ENCODE peak calls at places on chromosomes 3 and 15, in seven cellular contexts. Q is omental fat pad, C is AG10803, E is cardiac fibroblast, G is uterus, H is hepatocyte, M is heart left ventricle. B is an unnamed sample.

GRCh38 chr3:140942221-140943104 is 827 bp downstream of the SLC25A36 start:
- DNase-seq in M (peak; percentile 63), E (peak; percentile 66), C (peak; percentile 54), G (peak; percentile 36), H (peak; percentile 82), Q (peak; percentile 27), B (peak; percentile 53)

GRCh38 chr3:101638262-101638745 is 38.6 kb downstream of the ZBTB11 start:
- DNase-seq in M (no peak), Q (no peak), E (no peak), C (no peak), H (peak; percentile 31), G (no peak), B (no peak)

GRCh38 chr15:63308947-63309346 is 31.5 kb downstream of the APH1B start:
- DNase-seq in H (no peak), C (no peak), G (no peak), E (peak; percentile 29), M (no peak), Q (no peak), B (no peak)

GRCh38 chr15:96339662-96340347 is 9.3 kb downstream of the NR2F2 start:
- DNase-seq in C (no peak), M (no peak), H (no peak), Q (no peak), E (peak; percentile 35), G (no peak), B (no peak)

GRCh38 chr15:76337739-76338554 is 1.4 kb downstream of the ISL2 start:
- DNase-seq in H (no peak), Q (no peak), M (no peak), C (no peak), E (no peak), G (no peak), B (no peak)

GRCh38 chr3:191330309-191330712 is at the start of gene UTS2B:
- DNase-seq in C (peak; percentile 79), Q (no peak), H (peak; percentile 46), G (peak; percentile 25), M (no peak), E (peak; percentile 70), B (no peak)

GRCh38 chr3:177437513-177438337 is 240.4 kb upstream of the TBL1XR1 start:
- DNase-seq in G (no peak), Q (no peak), C (peak; percentile 38), H (no peak), E (no peak), M (no peak), B (no peak)

GRCh38 chr3:50617096-50617791 is at the start of gene MAPKAPK3:
- DNase-seq in Q (no peak), E (peak; percentile 13), M (peak; percentile 58), C (no peak), H (peak; percentile 83), G (no peak), B (no peak)

GRCh38 chr3:169264711-169265110 is 398.8 kb downstream of the MECOM start:
- DNase-seq in C (peak; percentile 11), H (peak; percentile 51), M (peak; percentile 60), Q (no peak), G (peak; percentile 16), E (peak; percentile 77), B (no peak)

GRCh38 chr3:15497984-15498383 is 23.5 kb downstream of the COLQ start:
- DNase-seq in H (no peak), M (no peak), E (no peak), C (no peak), G (no peak), Q (no peak), B (no peak)

GRCh38 chr3:31533169-31533870 is 595 bp downstream of the STT3B start:
- DNase-seq in E (peak; percentile 31), H (peak; percentile 77), M (peak; percentile 55), Q (no peak), C (peak; percentile 26), G (peak; percentile 57), B (peak; percentile 60)

GRCh38 chr3:89032331-89033063 is 74.9 kb upstream of the EPHA3 start:
- DNase-seq in Q (no peak), C (peak; percentile 74), E (peak; percentile 13), M (no peak), G (no peak), H (no peak), B (no peak)

GRCh38 chr3:37257581-37257980 is 83.2 kb upstream of the LRRFIP2 start:
- DNase-seq in E (no peak), C (no peak), M (no peak), H (no peak), Q (no peak), G (no peak), B (no peak)

GRCh38 chr15:90019611-90020010 is 18.5 kb downstream of the ZNF710 start:
- DNase-seq in H (no peak), M (no peak), C (no peak), Q (no peak), G (no peak), E (no peak), B (no peak)

GRCh38 chr3:39358302-39358701 is 24.9 kb upstream of the SLC25A38 start:
- DNase-seq in M (no peak), E (no peak), Q (no peak), G (no peak), H (no peak), C (no peak), B (no peak)

GRCh38 chr3:94159062-94159726 is 96.3 kb downstream of the NSUN3 start:
- DNase-seq in C (no peak), E (peak; percentile 66), Q (no peak), M (no peak), H (peak; percentile 62), G (no peak), B (no peak)

GRCh38 chr15:53256457-53256856 is 466.3 kb upstream of the ONECUT1 start:
- DNase-seq in H (no peak), G (no peak), M (no peak), C (no peak), Q (no peak), E (no peak), B (no peak)

GRCh38 chr3:63967675-63968611 is 55.4 kb downstream of the PSMD6 start:
- DNase-seq in E (peak; percentile 81), Q (no peak), M (peak; percentile 18), H (peak; percentile 75), G (peak; percentile 36), C (peak; percentile 52), B (no peak)

GRCh38 chr3:41330465-41330864 is 131.2 kb downstream of the CTNNB1 start:
- DNase-seq in Q (no peak), C (peak; percentile 4), M (no peak), E (peak; percentile 22), G (no peak), H (no peak), B (no peak)

GRCh38 chr3:33067484-33067883 is 29.5 kb downstream of the GLB1 start:
- DNase-seq in E (peak; percentile 8), H (no peak), C (peak; percentile 5), Q (no peak), G (no peak), M (no peak), B (no peak)

GRCh38 chr3:33061782-33062181 is 35.2 kb downstream of the GLB1 start:
- DNase-seq in E (peak; percentile 43), C (peak; percentile 56), M (no peak), G (no peak), Q (no peak), H (peak; percentile 65), B (no peak)

GRCh38 chr3:33063651-33064051 is 33.3 kb downstream of the GLB1 start:
- DNase-seq in C (peak; percentile 74), Q (no peak), M (no peak), H (peak; percentile 34), E (peak; percentile 21), G (no peak), B (no peak)

GRCh38 chr3:33062814-33063346 is 34.1 kb downstream of the GLB1 start:
- DNase-seq in M (no peak), G (no peak), Q (no peak), H (no peak), C (no peak), E (no peak), B (no peak)

GRCh38 chr3:33064929-33065328 is 32.0 kb downstream of the GLB1 start:
- DNase-seq in Q (no peak), M (no peak), G (no peak), C (no peak), H (no peak), E (no peak), B (no peak)
- TF ChIP-seq CTCF in Q (no peak), M (no peak), G (no peak), C (no peak), H (no peak), E (no peak), B (peak; percentile 33)

GRCh38 chr3:194110483-194110882 is 25.5 kb upstream of the HES1 start:
- DNase-seq in E (no peak), G (no peak), C (no peak), M (no peak), H (no peak), Q (no peak), B (no peak)
- TF ChIP-seq CTCF in E (no peak), G (no peak), C (no peak), M (no peak), H (no peak), Q (no peak), B (no peak)

GRCh38 chr15:43168192-43169107 is 16.8 kb upstream of the CCNDBP1 start:
- DNase-seq in G (no peak), Q (no peak), E (peak; percentile 19), C (peak; percentile 11), H (no peak), M (peak; percentile 29), B (no peak)
- TF ChIP-seq CTCF in G (no peak), Q (no peak), E (no peak), C (no peak), H (no peak), M (no peak), B (no peak)

DNA sequence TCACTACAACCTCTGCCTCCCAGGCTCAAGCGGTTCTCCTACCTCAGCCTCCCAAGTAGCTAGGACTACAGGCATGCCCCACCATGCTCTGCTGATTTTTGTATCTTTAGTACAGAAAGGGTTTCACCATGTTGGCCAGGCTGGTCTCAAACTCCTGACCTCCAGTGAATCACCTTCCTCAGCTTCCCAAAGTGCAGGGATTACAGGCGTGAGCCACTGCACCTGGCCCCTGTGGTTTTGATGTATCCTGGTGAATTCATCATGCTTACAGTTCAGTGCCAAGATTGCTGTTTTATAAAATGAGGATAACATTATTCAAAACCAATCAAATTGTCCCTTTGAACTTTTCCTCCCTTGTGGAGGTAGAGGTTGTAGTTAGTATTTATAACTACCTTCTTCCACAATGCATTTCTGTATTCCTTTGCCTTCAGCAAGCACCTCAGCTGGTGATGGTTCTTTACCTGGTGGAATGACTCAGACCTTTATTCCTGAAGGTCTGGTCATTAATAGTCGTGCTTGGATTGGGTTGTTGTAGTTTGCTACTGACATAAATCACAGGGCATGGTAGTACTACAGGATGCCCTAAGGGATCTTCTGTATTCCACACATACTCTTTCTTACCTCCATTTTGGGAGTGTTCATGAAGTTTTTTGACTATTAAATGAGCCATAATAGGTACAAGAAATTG is 76.9 kb downstream of the UBP1 start:
- DNase-seq in M (no peak), H (no peak), C (no peak), G (no peak), Q (no peak), E (no peak), B (no peak)
- TF ChIP-seq CTCF in M (no peak), H (no peak), C (no peak), G (no peak), Q (no peak), E (no peak), B (no peak)